ENCODE peak calls at places on chromosomes 2 and 18, in five cellular contexts. A is dorsolateral prefrontal cortex, H is ovary, P is GM06990, J is cardiac muscle cell. T is an unnamed sample.

GRCh38 chr18:11669271-11669947 is 19.7 kb upstream of the GNAL start:
- DNase-seq in A (no peak), P (no peak), H (no peak), J (no peak), T (no peak)

GRCh38 chr2:21175895-21176646 is 52.3 kb downstream of the TDRD15 start:
- DNase-seq in H (no peak), J (peak; percentile 58), P (no peak), A (no peak), T (no peak)

GRCh38 chr2:160375802-160376469 is 117.7 kb downstream of the RBMS1 start:
- DNase-seq in H (no peak), A (no peak), J (no peak), P (no peak), T (no peak)

GRCh38 chr2:201618744-201619654 is 24.3 kb downstream of the TMEM237 start:
- DNase-seq in A (peak; percentile 32), H (peak; percentile 79), P (no peak), J (no peak), T (no peak)

GRCh38 chr2:144201868-144202468 is 318.0 kb downstream of the ZEB2 start:
- DNase-seq in H (no peak), J (no peak), A (no peak), P (no peak), T (no peak)

GRCh38 chr18:24659837-24660720 is 199.6 kb downstream of the HRH4 start:
- DNase-seq in P (peak; percentile 14), A (no peak), H (peak; percentile 9), J (no peak), T (peak; percentile 19)

GRCh38 chr2:219675206-219675605 is 47.8 kb downstream of the SLC4A3 start:
- DNase-seq in J (no peak), H (no peak), P (no peak), A (no peak), T (no peak)

GRCh38 chr18:28095041-28095440 is 81.9 kb downstream of the CDH2 start:
- DNase-seq in H (no peak), J (no peak), P (no peak), A (no peak), T (no peak)

GRCh38 chr2:65228249-65228750 is 669 bp downstream of the ACTR2 start:
- DNase-seq in J (no peak), P (peak; percentile 83), A (no peak), H (no peak), T (peak; percentile 57)

GRCh38 chr2:69958480-69958879 is 3.0 kb downstream of the ASPRV1 start:
- DNase-seq in J (no peak), A (no peak), H (no peak), P (no peak), T (no peak)

GRCh38 chr18:39751161-39751560 is 2185.6 kb upstream of the CELF4 start:
- DNase-seq in A (no peak), P (no peak), J (no peak), H (no peak), T (no peak)

GRCh38 chr2:113755690-113756063 is 765 bp downstream of the SLC35F5 start:
- DNase-seq in P (no peak), J (no peak), H (no peak), A (no peak), T (no peak)

GRCh38 chr2:190272457-190272842 is 47.2 kb downstream of the HIBCH start:
- DNase-seq in H (no peak), P (no peak), J (no peak), A (no peak), T (no peak)

GRCh38 chr2:200451506-200451905 is 58.4 kb downstream of the KCTD18 start:
- DNase-seq in J (no peak), H (no peak), P (peak; percentile 9), A (no peak), T (no peak)

GRCh38 chr18:36327352-36328316 is 30.1 kb downstream of the FHOD3 start:
- DNase-seq in A (no peak), J (no peak), H (no peak), P (no peak), T (no peak)

GRCh38 chr18:421236-422155 is 79.0 kb downstream of the COLEC12 start:
- DNase-seq in J (no peak), H (no peak), A (no peak), P (no peak), T (no peak)

GRCh38 chr18:58960946-58961722 is 96.5 kb downstream of the ZNF532 start:
- DNase-seq in P (no peak), H (no peak), A (peak; percentile 50), J (no peak), T (no peak)

GRCh38 chr2:144936442-144936841 is 416.5 kb upstream of the ZEB2 start:
- DNase-seq in P (no peak), H (no peak), A (no peak), J (no peak), T (no peak)

GRCh38 chr2:74334931-74335333 is 8.3 kb downstream of the SLC4A5 start:
- DNase-seq in H (peak; percentile 65), A (peak; percentile 69), J (peak; percentile 76), P (no peak), T (peak; percentile 27)

GRCh38 chr2:160085662-160086061 is 23.2 kb upstream of the PLA2R1 start:
- DNase-seq in P (no peak), A (no peak), H (no peak), J (no peak), T (no peak)

GRCh38 chr2:22253171-22253570 is 1129.4 kb downstream of the TDRD15 start:
- DNase-seq in J (no peak), P (no peak), A (no peak), H (no peak), T (no peak)

DNA sequence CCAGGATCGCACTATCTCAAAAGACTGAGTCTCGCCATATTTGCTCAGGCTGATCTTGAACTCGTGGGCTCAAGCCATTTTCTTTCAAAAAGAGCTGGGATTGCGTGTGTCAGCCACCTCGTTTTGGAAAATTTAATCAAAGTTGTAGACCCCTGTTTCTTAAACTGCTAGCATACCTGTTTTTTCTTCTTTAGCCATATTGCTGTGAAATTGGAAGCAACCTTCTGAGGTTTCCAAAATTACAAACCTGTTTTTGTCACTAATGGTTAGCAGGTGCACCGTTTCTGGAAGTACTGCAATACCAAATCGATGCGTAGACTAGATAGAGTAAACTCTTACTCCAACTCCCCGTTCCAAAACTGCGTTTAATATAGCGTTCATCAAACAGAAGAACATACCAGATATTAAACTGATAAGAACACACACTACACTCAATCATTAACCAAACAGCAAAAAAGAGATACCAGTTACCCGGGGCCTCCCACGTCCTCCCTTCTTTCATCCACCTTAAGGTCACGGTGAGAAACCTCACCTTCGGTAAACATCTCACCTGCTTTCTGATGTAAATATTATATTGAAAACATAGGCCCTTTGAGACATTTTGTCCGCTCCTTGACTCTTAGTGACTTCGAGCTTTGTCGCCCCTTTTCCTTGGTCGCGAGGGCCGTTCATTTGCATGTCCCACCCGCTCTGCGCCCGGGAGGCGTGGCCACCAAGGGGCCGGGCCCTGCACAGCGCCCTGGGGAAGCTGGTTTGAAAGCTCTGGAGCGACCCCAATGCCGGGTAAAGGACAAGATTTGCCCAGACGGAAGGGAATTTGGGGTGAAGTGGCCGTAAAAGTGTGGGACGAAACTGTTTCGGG is at the start of gene RNU2-63P:
- DNase-seq in P (peak; percentile 79), A (peak; percentile 65), H (peak; percentile 62), J (peak; percentile 86), T (peak; percentile 88)
- H3K4me3 ChIP-seq in P (peak within 1 kb of the TSS; percentile 82), A (peak within 1 kb of the TSS; percentile 77), H (peak within 1 kb of the TSS; percentile 53), J (peak within 1 kb of the TSS; percentile 60), T (peak within 1 kb of the TSS; percentile 87)

GRCh38 chr2:44943031-44943692 is 1.7 kb downstream of the SIX3 start:
- DNase-seq in P (no peak), H (no peak), A (no peak), J (no peak), T (no peak)
- H3K4me3 ChIP-seq in P (no peak overlapping the region), H (no peak overlapping the region), A (peak overlapping the region; percentile 68), J (no peak overlapping the region), T (no peak overlapping the region)

GRCh38 chr2:196515041-196515440 is 124.5 kb upstream of the CCDC150 start:
- DNase-seq in A (peak; percentile 38), J (no peak), P (no peak), H (no peak), T (no peak)
- H3K4me3 ChIP-seq in A (no peak overlapping the region), J (no peak overlapping the region), P (no peak overlapping the region), H (no peak overlapping the region), T (no peak overlapping the region)

GRCh38 chr2:75710577-75711253 is at the start of gene GCFC2:
- DNase-seq in J (peak; percentile 82), A (peak; percentile 86), H (peak; percentile 86), P (peak; percentile 93), T (peak; percentile 75)

GRCh38 chr2:75707901-75708300 is 2.8 kb downstream of the GCFC2 start:
- DNase-seq in A (no peak), J (no peak), P (no peak), H (no peak), T (no peak)

GRCh38 chr2:75705921-75706320 is 4.8 kb downstream of the GCFC2 start:
- DNase-seq in P (no peak), H (no peak), A (no peak), J (no peak), T (no peak)

GRCh38 chr2:75710220-75710576 is 517 bp downstream of the GCFC2 start:
- DNase-seq in J (no peak), A (no peak), P (no peak), H (no peak), T (no peak)

DNA sequence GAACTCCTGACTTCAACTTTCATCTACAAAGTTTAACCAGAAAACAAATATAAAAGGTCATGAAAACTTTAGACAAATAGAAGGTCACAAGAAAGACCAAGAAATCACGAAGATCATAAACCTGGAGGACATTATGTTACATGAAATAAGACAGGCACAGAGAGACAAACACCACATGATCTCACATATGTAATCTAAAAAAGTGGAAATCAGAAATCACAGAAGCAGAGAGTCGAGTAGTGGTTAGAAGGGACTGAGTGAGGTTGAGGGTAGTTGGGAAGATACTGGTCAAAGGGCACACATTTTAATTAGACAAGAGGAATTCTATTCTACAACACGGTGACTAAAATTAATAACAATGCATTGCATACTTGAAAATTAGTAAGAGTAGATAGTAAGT is 1.4 kb downstream of the GCFC2 start:
- DNase-seq in A (no peak), H (no peak), J (no peak), P (no peak), T (no peak)
- H3K4me3 ChIP-seq in A (peak overlapping the region; percentile 91), H (peak overlapping the region; percentile 68), J (peak overlapping the region; percentile 40), P (peak overlapping the region; percentile 80), T (peak overlapping the region; percentile 69)

T was measured in GM12864.